ENCODE peak calls at places on chromosome 13, in eight cellular contexts. L is effector CD4-positive, alpha-beta T cell; N is GM03348; U is GM23248; H is ELR; X is activated naive CD8-positive, alpha-beta T cell treated with anti-CD3 and anti-CD28 coated beads, Interleukin-2, amount 50 U/mL, for 16 hours; O is substantia nigra; T is heart right ventricle. W is an unnamed sample.

GRCh38 chr13:48448963-48449614 is 36.2 kb upstream of the LPAR6 start:
- DNase-seq in O (no peak), T (no peak), N (peak), U (peak), H (peak), L (no peak), X (no peak), W (no peak)

GRCh38 chr13:50156140-50156539 is 140.9 kb downstream of the KCNRG start:
- DNase-seq in N (peak), U (peak), O (no peak), T (no peak), H (peak), L (no peak), X (no peak), W (no peak)

GRCh38 chr13:77733674-77734073 is 36.2 kb downstream of the SLAIN1 start:
- DNase-seq in U (no peak), H (no peak), L (no peak), X (no peak), T (no peak), O (no peak), N (no peak), W (no peak)

GRCh38 chr13:27628081-27628480 is 6.4 kb downstream of the POLR1D start:
- DNase-seq in T (no peak), O (no peak), X (no peak), L (no peak), H (no peak), U (no peak), N (no peak), W (no peak)

GRCh38 chr13:99323488-99323887 is 16.3 kb upstream of the GPR183 start:
- DNase-seq in T (no peak), L (no peak), O (no peak), X (no peak), H (peak), U (peak), N (no peak), W (no peak)

GRCh38 chr13:40190656-40191100 is 475.8 kb downstream of the FOXO1 start:
- DNase-seq in T (no peak), U (peak), X (no peak), O (peak), N (peak), H (peak), L (peak), W (peak)

GRCh38 chr13:79409828-79410227 is 3.8 kb upstream of the RBM26 start:
- DNase-seq in O (no peak), X (no peak), N (no peak), H (no peak), T (no peak), U (no peak), L (no peak), W (no peak)

GRCh38 chr13:44013666-44014291 is 134.1 kb downstream of the LACC1 start:
- DNase-seq in N (peak), O (no peak), X (no peak), T (no peak), U (peak), H (peak), L (no peak), W (no peak)

GRCh38 chr13:95787356-95788099 is 110.6 kb downstream of the DNAJC3 start:
- DNase-seq in X (no peak), N (no peak), L (no peak), T (no peak), O (no peak), U (peak), H (no peak), W (no peak)

GRCh38 chr13:92941167-92941566 is 285.4 kb upstream of the GPC6 start:
- DNase-seq in L (no peak), O (no peak), N (peak), H (no peak), X (no peak), T (no peak), U (no peak), W (no peak)

GRCh38 chr13:100213576-100213975 is 124.7 kb downstream of the PCCA start:
- DNase-seq in O (no peak), T (no peak), L (no peak), N (no peak), U (no peak), X (no peak), H (no peak), W (no peak)

W was measured in CD8-positive, alpha-beta memory T cell.